ENCODE peak calls at places on chromosomes 5 and 9, in four cellular contexts. R is NCI-H1417; X is CD8-positive, alpha-beta T cell; L is activated CD4-positive, alpha-beta T cell treated with anti-CD3 and anti-CD28 coated beads, Interleukin-2, amount 50 U/mL, for 1 hour. K is an unnamed sample.

GRCh38 chr9:136606687-136607333 is 55.9 kb upstream of the EGFL7 start:
- DNase-seq in R (no peak), X (no peak), L (no peak), K (no peak)

GRCh38 chr9:94144394-94144793 is 60.1 kb downstream of the PTPDC1 start:
- DNase-seq in R (no peak), X (no peak), L (no peak), K (no peak)

GRCh38 chr5:172090976-172091547 is 84.6 kb upstream of the FBXW11 start:
- DNase-seq in R (no peak), X (no peak), L (no peak), K (no peak)

GRCh38 chr5:83993803-83994202 is 273.1 kb upstream of the HAPLN1 start:
- DNase-seq in R (no peak), X (no peak), L (no peak), K (no peak)

GRCh38 chr5:72166070-72166979 is 59.0 kb downstream of the MAP1B start:
- DNase-seq in R (peak), X (no peak), L (no peak), K (no peak)

GRCh38 chr9:104820336-104820735 is 56.4 kb downstream of the NIPSNAP3B start:
- DNase-seq in R (no peak), X (no peak), L (no peak), K (no peak)

GRCh38 chr5:149646564-149646963 is 65.3 kb downstream of the ARHGEF37 start:
- DNase-seq in R (peak), X (peak), L (peak), K (no peak)

GRCh38 chr5:124544366-124545055 is 201.9 kb downstream of the ZNF608 start:
- DNase-seq in R (no peak), X (no peak), L (no peak), K (no peak)

GRCh38 chr5:169176686-169177430 is 124.1 kb downstream of the SLIT3 start:
- DNase-seq in R (no peak), X (no peak), L (no peak), K (no peak)

GRCh38 chr5:157348049-157348400 is 82.1 kb downstream of the CYFIP2 start:
- DNase-seq in R (no peak), X (no peak), L (no peak), K (no peak)

GRCh38 chr5:169272731-169273401 is 28.1 kb downstream of the SLIT3 start:
- DNase-seq in R (no peak), X (no peak), L (no peak), K (no peak)

GRCh38 chr9:137482094-137482781 is 23.1 kb upstream of the NSMF start:
- DNase-seq in R (peak), X (no peak), L (no peak), K (no peak)